ENCODE peak calls at places on chromosomes 11 and 22, in nine cellular contexts. Z, A, V, P, C, G, X, U and S are unnamed samples.

GRCh38 chr11:114308689-114309089 is 12.5 kb downstream of the NNMT start:
- DNase-seq in Z (no peak), A (no peak), V (no peak), P (no peak), C (no peak), G (no peak), X (peak), U (no peak), S (peak)

GRCh38 chr11:7536102-7536501 is 22.3 kb downstream of the PPFIBP2 start:
- DNase-seq in Z (no peak), A (no peak), V (no peak), P (no peak), C (no peak), G (no peak), X (no peak), U (no peak), S (no peak)

GRCh38 chr11:21866781-21867180 is 326.1 kb upstream of the ANO5 start:
- DNase-seq in Z (no peak), A (no peak), V (no peak), P (no peak), C (no peak), G (no peak), X (no peak), U (no peak), S (no peak)

GRCh38 chr11:110859998-110860397 is 147.8 kb upstream of the ARHGAP20 start:
- DNase-seq in Z (no peak), A (no peak), V (no peak), P (no peak), C (no peak), G (no peak), X (no peak), U (no peak), S (no peak)

GRCh38 chr22:39994046-39994565 is 648 bp upstream of the FAM83F start:
- DNase-seq in Z (no peak), A (no peak), V (peak), P (no peak), C (no peak), G (no peak), X (no peak), U (no peak), S (no peak)

GRCh38 chr11:75433443-75433842 is 440 bp upstream of the KLHL35 start:
- DNase-seq in Z (no peak), A (no peak), V (no peak), P (no peak), C (no peak), G (no peak), X (no peak), U (no peak), S (no peak)

GRCh38 chr11:27660171-27660570 is 40.1 kb downstream of the BDNF start:
- DNase-seq in Z (no peak), A (no peak), V (no peak), P (no peak), C (no peak), G (no peak), X (no peak), U (no peak), S (no peak)

GRCh38 chr11:111730871-111731591 is 35.2 kb downstream of the PPP2R1B start:
- DNase-seq in Z (no peak), A (peak), V (no peak), P (peak), C (no peak), G (no peak), X (peak), U (peak), S (peak)

GRCh38 chr11:102685311-102685710 is 20.3 kb downstream of the MMP27 start:
- DNase-seq in Z (no peak), A (no peak), V (no peak), P (no peak), C (no peak), G (no peak), X (no peak), U (no peak), S (no peak)

GRCh38 chr11:80899381-80899780 is 1458.6 kb upstream of the TENM4 start:
- DNase-seq in Z (no peak), A (no peak), V (no peak), P (no peak), C (no peak), G (no peak), X (no peak), U (no peak), S (no peak)

GRCh38 chr11:86081465-86081864 is 12.6 kb upstream of the PICALM start:
- DNase-seq in Z (no peak), A (no peak), V (no peak), P (no peak), C (no peak), G (no peak), X (no peak), U (no peak), S (no peak)

GRCh38 chr22:49076300-49077035 is 751.2 kb downstream of the BRD1 start:
- DNase-seq in Z (no peak), A (no peak), V (no peak), P (no peak), C (no peak), G (no peak), X (no peak), U (no peak), S (no peak)

GRCh38 chr22:41862530-41863266 is 29.8 kb downstream of the SREBF2 start:
- DNase-seq in Z (no peak), A (no peak), V (peak), P (peak), C (peak), G (no peak), X (no peak), U (no peak), S (no peak)

DNA sequence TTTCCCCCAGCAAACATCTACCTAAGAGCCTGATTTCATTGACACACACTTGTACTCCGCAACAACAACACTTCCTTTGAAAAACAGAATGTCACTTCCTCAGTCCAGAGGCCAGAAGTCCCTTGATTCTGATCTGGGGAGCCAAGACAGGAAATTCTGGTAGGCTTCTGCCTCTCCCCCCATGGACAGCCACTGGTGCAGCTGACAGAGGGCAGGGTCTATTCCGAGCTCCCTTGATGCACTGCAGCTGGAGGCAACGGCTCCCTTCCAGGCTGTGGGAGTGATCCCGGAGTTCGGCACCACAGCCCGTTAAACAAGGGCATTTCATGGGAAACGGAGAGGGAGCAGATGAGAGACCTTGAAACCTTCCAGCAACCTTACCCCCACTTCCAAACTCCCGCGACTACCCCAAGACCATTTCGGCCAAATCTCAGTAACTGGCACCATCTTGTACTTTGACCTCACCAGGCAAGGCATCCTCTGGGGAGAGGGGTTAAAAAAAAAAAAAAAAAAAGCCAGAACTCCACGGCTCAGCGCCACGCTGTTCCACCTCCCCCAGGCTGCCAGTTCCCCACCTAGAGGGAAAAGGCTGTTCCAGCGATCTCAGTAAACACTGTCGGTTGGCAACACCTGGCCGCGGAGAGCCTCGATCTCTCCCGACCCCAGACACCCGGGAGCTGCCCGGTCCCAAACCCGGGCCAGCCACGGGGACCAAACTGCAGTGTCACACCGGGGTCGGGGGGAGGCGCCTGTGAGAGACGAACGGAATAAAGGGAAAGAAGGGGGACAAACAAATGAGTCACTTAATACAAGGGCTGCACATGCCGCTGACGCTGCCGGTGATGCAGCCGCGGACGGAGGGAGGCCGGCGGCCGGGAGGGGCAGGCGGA is 1.1 kb downstream of the GAB2 start:
- DNase-seq in Z (peak), A (peak), V (peak), P (peak), C (no peak), G (peak), X (peak), U (peak), S (peak)
- TF ChIP-seq POLR2A in Z (no peak), A (peak), V (peak), P (peak), C (peak), G (peak), X (peak), U (no peak), S (peak)

DNA sequence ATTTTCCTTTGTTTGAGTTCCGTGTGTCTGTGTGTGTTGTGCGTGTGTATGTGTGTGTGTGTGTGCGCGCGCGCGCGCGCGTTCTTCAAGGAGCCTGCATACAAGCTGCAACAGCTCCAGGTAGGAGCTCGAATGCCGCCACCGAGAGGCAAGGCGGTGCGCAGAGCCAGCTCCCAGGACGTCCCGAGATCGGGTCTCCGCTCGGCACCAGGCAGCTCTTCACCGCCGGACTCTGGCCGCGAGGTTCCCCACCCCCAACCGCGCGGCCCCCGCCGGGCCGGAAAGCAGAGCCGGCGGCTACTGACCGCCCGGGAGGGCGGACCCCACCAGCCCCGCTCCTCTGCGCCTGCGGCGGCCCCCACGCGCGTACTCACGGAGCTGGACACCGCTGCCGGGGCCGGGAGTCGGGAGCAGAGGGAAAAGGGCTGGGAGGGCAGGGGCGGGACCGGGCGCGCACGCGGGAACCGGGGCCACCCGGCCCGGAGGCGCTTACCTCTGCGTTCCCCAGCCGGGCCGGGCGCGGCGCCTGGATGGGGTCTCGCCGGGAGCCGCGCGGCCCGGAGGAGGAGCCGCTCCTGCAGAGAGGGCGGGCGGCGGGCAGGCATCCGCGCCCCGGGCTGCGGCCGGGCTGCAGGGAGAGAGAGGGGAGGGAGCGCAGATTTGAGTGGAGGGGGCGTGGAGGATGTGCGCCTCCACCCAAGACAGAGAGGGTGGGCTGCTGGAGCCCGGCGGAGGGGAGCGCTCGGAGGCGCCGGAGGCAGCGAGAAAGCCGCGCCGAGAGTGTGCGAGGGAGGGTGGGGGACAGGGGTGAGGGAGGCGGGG is 40.3 kb upstream of the AKIP1 start:
- DNase-seq in Z (peak), A (peak), V (peak), P (peak), C (no peak), G (peak), X (no peak), U (peak), S (peak)
- TF ChIP-seq CTCF in Z (no peak), A (no peak), V (no peak), P (no peak), C (no peak), G (no peak), X (no peak), U (no peak), S (no peak)

GRCh38 chr11:57407521-57407920 is 17.1 kb upstream of the PRG2 start:
- DNase-seq in Z (no peak), A (no peak), V (no peak), P (no peak), C (no peak), G (no peak), X (no peak), U (no peak), S (no peak)
- H3K27ac ChIP-seq in Z (no peak), A (peak), V (no peak), P (no peak), C (peak), G (no peak), X (peak), U (peak), S (no peak)

GRCh38 chr11:95230054-95231034 is 658 bp downstream of the SESN3 start:
- DNase-seq in Z (no peak), A (peak), V (no peak), P (no peak), C (no peak), G (peak), X (no peak), U (no peak), S (no peak)

GRCh38 chr11:95229199-95230053 is 1.6 kb downstream of the SESN3 start:
- DNase-seq in Z (no peak), A (peak), V (peak), P (peak), C (no peak), G (no peak), X (no peak), U (no peak), S (peak)

GRCh38 chr11:95232666-95233065 is 1.7 kb upstream of the SESN3 start:
- DNase-seq in Z (no peak), A (no peak), V (no peak), P (no peak), C (no peak), G (no peak), X (no peak), U (no peak), S (no peak)

GRCh38 chr11:95231881-95232605 is 1.0 kb upstream of the SESN3 start:
- DNase-seq in Z (no peak), A (peak), V (no peak), P (peak), C (no peak), G (peak), X (peak), U (peak), S (peak)

DNA sequence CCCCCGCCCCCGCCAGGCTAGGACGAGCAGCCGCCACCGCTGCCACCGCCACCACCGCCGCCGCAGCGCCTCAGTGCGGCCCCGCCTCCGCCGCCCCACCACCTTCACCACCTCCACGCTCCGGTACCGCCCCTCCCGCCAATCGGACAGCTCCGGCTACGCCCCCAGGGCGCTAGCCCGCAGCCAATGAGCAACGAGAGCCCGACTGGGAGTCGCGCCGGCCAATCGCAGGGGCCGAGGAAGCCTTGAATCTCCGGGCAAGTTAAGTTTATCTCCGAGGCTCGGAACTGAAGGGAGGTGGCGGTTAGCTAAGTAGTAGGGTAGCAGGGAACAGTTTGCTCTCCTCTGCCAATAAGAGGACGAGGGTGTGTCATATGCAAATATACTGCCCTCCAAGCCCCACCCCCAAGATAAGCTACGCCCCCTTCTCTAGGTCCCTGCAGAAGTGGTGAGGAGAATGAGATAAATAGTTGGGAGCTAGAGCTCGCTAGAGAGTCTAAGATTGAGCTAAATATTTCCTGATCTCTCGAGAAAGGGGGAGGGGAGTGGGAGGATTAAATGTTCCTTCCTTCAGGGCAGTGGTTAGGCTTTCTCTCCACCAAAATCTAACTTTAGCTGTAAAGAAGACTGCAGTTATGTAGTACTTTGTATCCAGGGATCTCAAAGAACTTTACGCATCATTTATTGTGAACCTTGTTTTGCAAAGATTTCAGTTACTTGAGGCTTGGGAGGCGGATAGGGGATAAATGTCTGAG is at the start of gene SESN3:
- DNase-seq in Z (peak), A (peak), V (peak), P (peak), C (peak), G (peak), X (peak), U (peak), S (peak)
- TF ChIP-seq POLR2A in Z (no peak), A (peak), V (no peak), P (peak), C (peak), G (peak), X (peak), U (peak), S (peak)

GRCh38 chr11:115360186-115360824 is 143.9 kb downstream of the CADM1 start:
- DNase-seq in Z (no peak), A (no peak), V (peak), P (no peak), C (no peak), G (no peak), X (no peak), U (no peak), S (no peak)
- TF ChIP-seq CTCF in Z (no peak), A (no peak), V (peak), P (no peak), C (no peak), G (no peak), X (no peak), U (no peak), S (no peak)

GRCh38 chr11:12599408-12600143 is 74.6 kb upstream of the TEAD1 start:
- DNase-seq in Z (peak), A (peak), V (no peak), P (peak), C (peak), G (peak), X (no peak), U (peak), S (peak)

GRCh38 chr11:12602421-12602820 is 71.8 kb upstream of the TEAD1 start:
- DNase-seq in Z (no peak), A (no peak), V (no peak), P (no peak), C (no peak), G (no peak), X (no peak), U (no peak), S (no peak)

GRCh38 chr11:12600829-12601228 is 73.4 kb upstream of the TEAD1 start:
- DNase-seq in Z (no peak), A (no peak), V (no peak), P (no peak), C (no peak), G (no peak), X (no peak), U (no peak), S (no peak)

GRCh38 chr11:12603362-12604088 is 70.7 kb upstream of the TEAD1 start:
- DNase-seq in Z (no peak), A (no peak), V (no peak), P (no peak), C (no peak), G (no peak), X (no peak), U (no peak), S (no peak)

DNA sequence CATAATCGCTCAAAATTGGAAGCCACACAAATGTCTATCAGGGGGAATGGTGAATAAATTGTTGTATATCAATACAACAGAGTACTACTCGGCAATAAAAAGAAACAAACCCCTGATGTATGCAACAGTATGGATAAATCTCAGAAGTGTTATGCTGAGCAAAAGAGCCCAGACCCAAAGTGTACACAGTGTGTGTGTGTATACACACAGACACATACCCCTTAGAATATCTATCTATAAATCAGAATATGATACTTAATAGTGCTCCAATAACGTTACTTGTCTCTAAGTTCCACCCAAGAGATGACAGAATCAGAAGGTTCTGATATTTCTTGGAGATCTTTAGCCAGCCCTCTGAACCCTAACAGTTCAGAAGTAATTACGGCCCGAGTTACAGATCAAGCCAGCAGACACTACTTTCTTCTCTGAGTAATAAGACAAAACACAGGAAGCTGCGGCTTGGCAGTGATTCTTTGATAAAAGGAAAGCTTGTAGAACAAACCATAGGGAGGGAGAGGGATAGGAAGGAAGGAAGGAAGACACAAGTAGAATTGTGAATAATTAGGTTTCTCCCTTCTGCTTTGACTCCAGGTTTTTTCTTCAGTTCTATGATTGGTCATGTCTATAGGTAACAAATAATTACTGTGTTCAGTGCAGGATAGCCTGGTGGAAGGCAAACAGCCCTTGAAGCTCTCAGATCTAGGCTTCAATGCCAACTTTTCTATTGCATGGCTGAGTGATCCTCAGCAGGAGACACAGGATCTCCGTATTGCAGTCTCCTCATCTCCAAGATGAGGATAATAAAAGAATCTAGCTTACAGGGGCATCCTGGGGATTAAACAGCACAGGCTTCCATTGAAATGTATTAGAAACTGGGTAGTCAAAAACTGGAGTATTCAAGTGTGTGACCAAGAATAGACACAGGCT is 75.6 kb upstream of the TEAD1 start:
- DNase-seq in Z (no peak), A (no peak), V (peak), P (no peak), C (no peak), G (no peak), X (no peak), U (no peak), S (no peak)
- H3K27ac ChIP-seq in Z (no peak), A (no peak), V (peak), P (no peak), C (no peak), G (no peak), X (no peak), U (no peak), S (no peak)

GRCh38 chr11:57638005-57638760 is 11.5 kb downstream of the YPEL4 start:
- DNase-seq in Z (no peak), A (peak), V (peak), P (no peak), C (no peak), G (peak), X (no peak), U (peak), S (no peak)
- TF ChIP-seq POLR2A in Z (peak), A (peak), V (peak), P (no peak), C (no peak), G (peak), X (no peak), U (no peak), S (no peak)

GRCh38 chr11:124081496-124081895 is 33.8 kb upstream of the VWA5A start:
- DNase-seq in Z (no peak), A (no peak), V (no peak), P (no peak), C (no peak), G (no peak), X (no peak), U (no peak), S (no peak)

GRCh38 chr11:124078591-124078990 is 36.7 kb upstream of the VWA5A start:
- DNase-seq in Z (no peak), A (no peak), V (no peak), P (no peak), C (no peak), G (no peak), X (no peak), U (no peak), S (no peak)

GRCh38 chr11:124082371-124082770 is 32.9 kb upstream of the VWA5A start:
- DNase-seq in Z (no peak), A (no peak), V (no peak), P (no peak), C (no peak), G (no peak), X (no peak), U (no peak), S (no peak)

GRCh38 chr11:124079631-124080318 is 35.5 kb upstream of the VWA5A start:
- DNase-seq in Z (no peak), A (no peak), V (no peak), P (no peak), C (no peak), G (no peak), X (no peak), U (no peak), S (no peak)

GRCh38 chr11:124080319-124081001 is 34.8 kb upstream of the VWA5A start:
- DNase-seq in Z (no peak), A (no peak), V (no peak), P (no peak), C (no peak), G (no peak), X (no peak), U (no peak), S (no peak)
- TF ChIP-seq CTCF in Z (no peak), A (no peak), V (no peak), P (no peak), C (no peak), G (no peak), X (no peak), U (no peak), S (no peak)